ENCODE peak calls at places on chromosome 16, in four cellular contexts. X is K562, P is IMR-90, G is GM12878. U is an unnamed sample.

GRCh38 chr16:48829361-48829760 is 219.4 kb upstream of the N4BP1 start:
- DNase-seq in X (no peak), P (no peak), G (no peak), U (no peak)

GRCh38 chr16:83967091-83967490 is 953 bp upstream of the NECAB2 start:
- DNase-seq in X (no peak), P (no peak), G (no peak), U (no peak)

GRCh38 chr16:30406911-30407793 is at the start of gene ZNF771:
- DNase-seq in X (peak; percentile 95), P (peak; percentile 76), G (no peak), U (peak; percentile 88)

GRCh38 chr16:68289621-68290329 is 21.0 kb downstream of the SLC7A6OS start:
- DNase-seq in X (peak; percentile 61), P (no peak), G (peak; percentile 77), U (peak; percentile 76)

GRCh38 chr16:66905633-66906539 is 12.8 kb downstream of the CDH16 start:
- DNase-seq in X (peak; percentile 90), P (no peak), G (no peak), U (no peak)

GRCh38 chr16:75250809-75251279 is 580 bp downstream of the BCAR1 start:
- DNase-seq in X (peak; percentile 80), P (no peak), G (no peak), U (no peak)

GRCh38 chr16:30615358-30616076 is 5.3 kb upstream of the ZNF689 start:
- DNase-seq in X (peak; percentile 18), P (peak; percentile 8), G (no peak), U (peak; percentile 35)

GRCh38 chr16:77221482-77221881 is 22.3 kb downstream of the SYCE1L start:
- DNase-seq in X (no peak), P (peak; percentile 13), G (no peak), U (no peak)

GRCh38 chr16:6926762-6927161 is 405.9 kb upstream of the RBFOX1 start:
- DNase-seq in X (no peak), P (no peak), G (no peak), U (no peak)
- TF ChIP-seq FOS in X (no peak), P (no peak), G (no peak), U (no peak)

DNA sequence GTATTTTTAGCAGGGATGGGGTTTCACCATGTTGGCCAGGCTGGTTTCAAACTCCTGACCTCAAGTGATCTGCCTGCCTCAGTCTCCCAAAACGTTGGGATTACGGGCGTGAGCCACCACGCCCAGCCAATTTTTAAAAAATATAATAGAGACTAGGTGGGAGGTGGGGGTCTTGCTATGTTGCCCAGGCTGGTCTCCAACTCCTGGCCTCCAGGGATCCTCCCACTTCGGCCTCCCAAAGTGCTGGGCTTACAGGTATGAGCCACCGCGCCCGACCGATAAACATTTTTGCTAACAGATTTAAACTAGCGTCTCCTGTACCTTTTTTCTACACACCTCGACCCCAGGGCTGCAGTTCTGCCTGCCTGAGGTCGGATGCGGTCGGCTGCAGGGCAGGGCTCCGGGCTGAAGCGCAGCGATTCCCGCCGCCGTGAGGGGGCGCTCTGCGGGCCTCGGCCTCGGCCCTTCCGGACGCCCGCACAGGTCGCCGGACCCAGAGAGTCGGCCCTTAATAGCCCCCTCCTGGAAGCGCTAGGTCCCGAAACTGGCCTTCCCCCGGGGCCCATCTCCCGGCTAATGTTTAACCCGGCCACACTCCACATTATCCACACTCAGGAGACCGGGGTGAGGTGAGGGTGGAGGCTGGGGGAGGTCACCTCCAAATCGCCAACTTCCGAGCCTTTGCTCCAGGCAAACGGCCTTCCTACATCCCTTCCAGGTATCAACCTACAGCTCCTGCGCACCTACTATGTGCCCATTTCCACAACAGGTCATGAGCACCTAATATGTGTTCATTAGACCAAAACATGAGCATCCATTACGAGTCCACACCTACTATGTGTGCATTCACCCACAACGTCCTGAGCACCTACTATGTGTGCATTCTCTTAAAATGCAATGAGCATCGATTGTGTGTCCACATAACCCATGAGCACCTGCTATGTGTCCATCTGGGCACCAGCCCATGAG is 2.0 kb upstream of the GLIS2 start:
- DNase-seq in X (peak; percentile 76), P (no peak), G (no peak), U (no peak)
- TF ChIP-seq FOS in X (no peak), P (no peak), G (no peak), U (no peak)

GRCh38 chr16:78249056-78249455 is 149.6 kb downstream of the WWOX start:
- DNase-seq in X (no peak), P (no peak), G (no peak), U (no peak)
- TF ChIP-seq FOS in X (no peak), P (no peak), G (no peak), U (no peak)

DNA sequence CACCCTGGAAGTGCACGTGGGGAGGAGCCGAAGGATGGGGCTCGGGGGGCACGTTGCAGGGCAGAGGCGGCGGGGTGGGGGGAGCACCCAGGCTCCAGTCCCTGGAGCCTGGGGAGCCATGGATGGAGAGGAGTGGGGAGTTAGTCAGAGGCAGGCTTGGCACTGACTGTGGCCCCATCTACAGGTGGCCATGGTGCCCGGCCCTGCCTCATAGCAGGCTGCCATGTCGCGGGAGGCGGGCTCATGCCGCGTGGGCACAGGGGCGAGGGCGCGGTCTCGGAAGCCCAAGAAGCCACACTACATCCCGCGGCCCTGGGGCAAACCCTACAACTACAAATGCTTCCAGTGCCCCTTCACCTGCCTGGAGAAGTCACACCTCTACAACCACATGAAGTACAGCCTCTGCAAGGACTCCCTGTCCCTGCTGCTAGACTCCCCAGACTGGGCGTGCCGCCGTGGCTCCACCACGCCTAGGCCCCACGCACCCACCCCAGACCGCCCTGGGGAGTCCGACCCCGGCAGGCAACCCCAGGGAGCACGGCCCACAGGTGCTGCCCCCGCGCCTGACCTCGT is 3.0 kb downstream of the PRR35 start:
- DNase-seq in X (no peak), P (no peak), G (no peak), U (no peak)
- TF ChIP-seq FOS in X (no peak), P (no peak), G (no peak), U (no peak)

DNA sequence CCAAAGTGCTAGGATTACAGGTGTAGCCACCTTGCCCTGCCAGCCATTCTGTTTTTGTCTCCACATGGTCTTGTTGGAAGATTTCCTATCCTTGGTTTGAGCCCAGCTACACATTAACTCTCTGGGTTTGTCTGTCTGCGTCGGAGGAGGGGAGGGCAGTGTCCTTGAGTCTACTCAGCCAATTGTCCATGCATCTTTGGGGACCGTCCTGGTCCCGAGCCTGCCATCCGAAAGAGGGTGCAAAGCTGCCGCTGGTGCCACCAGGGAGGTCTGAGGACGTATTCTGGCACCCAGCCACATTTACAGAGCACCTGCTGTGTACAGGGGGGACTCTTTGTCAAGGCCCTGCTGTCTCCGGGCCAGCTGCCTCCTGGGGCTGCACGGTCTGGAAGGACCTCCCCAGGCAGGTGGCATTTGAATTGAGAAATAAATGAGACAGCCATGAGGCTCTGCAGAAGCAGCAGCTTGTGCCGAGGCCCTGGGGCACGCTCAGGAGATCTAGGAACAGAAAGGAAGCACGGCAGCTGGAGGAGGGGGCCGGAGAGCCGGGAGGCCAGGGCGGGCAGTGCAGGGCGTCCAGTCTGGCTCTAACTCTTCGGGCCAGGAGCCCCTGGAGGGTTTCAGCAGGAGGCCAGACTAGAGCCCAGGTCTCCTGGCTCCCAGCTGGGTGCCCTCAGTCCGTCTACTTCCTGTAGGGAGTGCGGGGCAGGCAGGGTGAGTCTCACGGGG is 1.5 kb downstream of the CYBA start:
- DNase-seq in X (no peak), P (no peak), G (no peak), U (no peak)
- TF ChIP-seq FOS in X (no peak), P (no peak), G (no peak), U (no peak)

U was measured in endothelial cell of umbilical vein.